ENCODE peak calls at places on chromosomes 6 and 20, in eight cellular contexts. P, E, L, B, V, A, S and Q are unnamed samples.
A peak's percentile ranks its signal among the peaks of the same experiment; 100 is the strongest.

GRCh38 chr6:128179890-128180440 is 279.1 kb upstream of the THEMIS start:
- DNase-seq in E (no peak), S (no peak), B (no peak), A (no peak), L (no peak), V (no peak), P (no peak), Q (no peak)

GRCh38 chr6:72551470-72551869 is 70.4 kb upstream of the KCNQ5 start:
- DNase-seq in A (no peak), E (no peak), L (no peak), V (no peak), P (no peak), S (no peak), B (no peak), Q (no peak)

GRCh38 chr6:68719761-68720160 is 84.7 kb downstream of the ADGRB3 start:
- DNase-seq in B (no peak), S (no peak), V (no peak), E (no peak), L (no peak), A (no peak), P (no peak), Q (no peak)

GRCh38 chr6:3623451-3624267 is 127.9 kb downstream of the PXDC1 start:
- DNase-seq in E (no peak), B (no peak), P (no peak), A (no peak), S (no peak), V (no peak), L (peak; percentile 1), Q (no peak)

GRCh38 chr6:16316741-16317251 is 78.4 kb downstream of the GMPR start:
- DNase-seq in S (no peak), B (peak; percentile 30), A (no peak), L (no peak), E (peak; percentile 42), V (peak; percentile 26), P (peak; percentile 52), Q (peak; percentile 63)

GRCh38 chr20:59560588-59561227 is 43.6 kb upstream of the PHACTR3 start:
- DNase-seq in A (no peak), S (no peak), L (no peak), B (no peak), V (peak; percentile 27), P (peak; percentile 23), E (no peak), Q (peak; percentile 63)

GRCh38 chr20:15842872-15843271 is 730.4 kb downstream of the KIF16B start:
- DNase-seq in A (no peak), L (no peak), S (no peak), B (no peak), E (no peak), V (peak; percentile 11), P (peak; percentile 35), Q (no peak)

GRCh38 chr6:80488190-80488589 is 381.7 kb downstream of the BCKDHB start:
- DNase-seq in S (no peak), L (no peak), P (peak; percentile 34), V (no peak), B (no peak), E (no peak), A (no peak), Q (no peak)

GRCh38 chr6:158405933-158406332 is 93.7 kb downstream of the TULP4 start:
- DNase-seq in E (no peak), P (no peak), B (no peak), V (no peak), S (no peak), A (no peak), L (no peak), Q (no peak)

GRCh38 chr6:134636221-134636830 is 313.6 kb downstream of the ALDH8A1 start:
- DNase-seq in V (no peak), B (no peak), P (peak; percentile 73), A (no peak), S (peak; percentile 45), L (no peak), E (no peak), Q (no peak)

GRCh38 chr6:150491131-150491795 is 108.4 kb upstream of the PLEKHG1 start:
- DNase-seq in B (no peak), A (no peak), E (no peak), S (no peak), L (no peak), P (peak; percentile 43), V (no peak), Q (no peak)

GRCh38 chr20:58868795-58869194 is 16.3 kb downstream of the GNAS start:
- DNase-seq in L (no peak), P (peak; percentile 29), B (peak; percentile 66), V (peak; percentile 21), S (no peak), E (no peak), A (no peak), Q (no peak)

GRCh38 chr20:54149765-54150264 is 24.0 kb downstream of the CYP24A1 start:
- DNase-seq in S (no peak), B (no peak), A (no peak), E (no peak), L (no peak), P (no peak), V (no peak), Q (no peak)

GRCh38 chr6:170269151-170269872 is 21.6 kb downstream of the DLL1 start:
- DNase-seq in B (peak; percentile 50), L (no peak), A (peak; percentile 67), V (no peak), E (no peak), S (no peak), P (no peak), Q (no peak)

GRCh38 chr6:21398741-21399140 is 194.8 kb upstream of the SOX4 start:
- DNase-seq in S (no peak), A (no peak), P (no peak), B (no peak), E (no peak), V (no peak), L (no peak), Q (no peak)

GRCh38 chr6:20402181-20403079 is 751 bp downstream of the E2F3 start:
- DNase-seq in S (peak; percentile 10), A (peak; percentile 76), V (peak; percentile 82), P (peak; percentile 68), L (peak; percentile 10), E (peak; percentile 33), B (peak; percentile 67), Q (peak; percentile 90)

GRCh38 chr6:19723533-19723932 is 113.6 kb upstream of the ID4 start:
- DNase-seq in L (no peak), B (no peak), A (no peak), V (no peak), P (no peak), E (no peak), S (no peak), Q (no peak)

GRCh38 chr6:138307352-138307751 is 70.4 kb upstream of the SMIM28 start:
- DNase-seq in P (no peak), S (no peak), B (no peak), L (no peak), V (no peak), A (no peak), E (no peak), Q (no peak)

GRCh38 chr6:26197736-26198625 is 110.8 kb downstream of the HFE start:
- DNase-seq in E (no peak), L (no peak), A (peak; percentile 81), B (peak; percentile 26), S (no peak), V (peak; percentile 43), P (peak; percentile 85), Q (peak; percentile 80)

GRCh38 chr6:36916159-36916558 is 30.4 kb downstream of the C6orf89 start:
- DNase-seq in E (no peak), S (no peak), V (no peak), P (no peak), A (no peak), L (no peak), B (no peak), Q (no peak)

GRCh38 chr20:34654207-34654744 is 22.6 kb downstream of the PIGU start:
- DNase-seq in P (no peak), S (no peak), V (no peak), L (no peak), A (peak; percentile 58), B (no peak), E (no peak), Q (no peak)

GRCh38 chr6:39422273-39422672 is 99.8 kb upstream of the KCNK16 start:
- DNase-seq in L (no peak), V (no peak), S (no peak), B (no peak), A (no peak), P (no peak), E (no peak), Q (no peak)

GRCh38 chr20:45898285-45898684 is 7.2 kb downstream of the CTSA start:
- DNase-seq in E (no peak), P (no peak), B (no peak), S (no peak), A (no peak), V (no peak), L (no peak), Q (no peak)

GRCh38 chr20:38085031-38085430 is 51.5 kb downstream of the RPRD1B start:
- DNase-seq in S (no peak), E (no peak), A (no peak), B (no peak), L (no peak), P (no peak), V (no peak), Q (no peak)

GRCh38 chr6:149995971-149996370 is 29.4 kb downstream of the RAET1L start:
- DNase-seq in E (no peak), A (no peak), S (no peak), L (no peak), P (no peak), B (no peak), V (no peak), Q (no peak)

GRCh38 chr6:39416026-39416425 is 93.5 kb upstream of the KCNK16 start:
- DNase-seq in P (no peak), A (no peak), V (no peak), S (no peak), B (no peak), L (no peak), E (no peak), Q (no peak)

GRCh38 chr20:24491043-24491756 is 21.8 kb downstream of the SYNDIG1 start:
- DNase-seq in S (no peak), V (no peak), L (no peak), B (no peak), A (no peak), P (no peak), E (no peak), Q (no peak)

GRCh38 chr6:156953478-156954146 is 176.4 kb downstream of the ARID1B start:
- DNase-seq in S (no peak), V (peak; percentile 26), L (no peak), E (no peak), A (no peak), B (peak; percentile 59), P (no peak), Q (peak; percentile 31)

GRCh38 chr20:17036546-17036945 is 190.3 kb upstream of the PCSK2 start:
- DNase-seq in E (no peak), P (no peak), S (no peak), B (no peak), L (no peak), A (no peak), V (no peak), Q (no peak)